ENCODE peak calls at places on chromosomes 1 and 21, in ten cellular contexts. F is GM04504, L is fibroblast of the conjunctiva, B is uterus, O is NCI-H345, P is kidney glomerular epithelial cell, E is NCI-H1092 treated with DMSO at 0.1 percent for 48 hours, Q is HFF-Myc, T is prostate gland, D is AG08396. S is an unnamed sample.

GRCh38 chr1:24416666-24417391 is 1.2 kb downstream of the NIPAL3 start:
- DNase-seq in L (peak), P (peak), D (peak), B (no peak), T (no peak), F (peak), O (no peak), E (no peak), Q (no peak), S (peak)

GRCh38 chr1:209648931-209649776 is 3.1 kb downstream of the LAMB3 start:
- DNase-seq in F (peak), O (no peak), P (peak), B (no peak), L (peak), E (no peak), D (peak), T (no peak), Q (peak), S (peak)

GRCh38 chr21:44006017-44006624 is 6.0 kb upstream of the TRAPPC10 start:
- DNase-seq in P (peak), D (peak), T (no peak), B (peak), Q (no peak), O (no peak), F (peak), L (peak), E (no peak), S (peak)

GRCh38 chr1:161226320-161226711 is 456 bp downstream of the TOMM40L start:
- DNase-seq in T (no peak), L (no peak), Q (no peak), P (no peak), E (no peak), F (no peak), O (peak), B (no peak), D (no peak), S (no peak)

GRCh38 chr1:145997156-145998023 is 1.0 kb upstream of the TXNIP start:
- DNase-seq in F (no peak), B (peak), E (peak), P (no peak), O (peak), L (no peak), D (no peak), T (peak), Q (no peak), S (no peak)

GRCh38 chr1:2557146-2558029 is 1.2 kb downstream of the TNFRSF14 start:
- DNase-seq in B (no peak), O (no peak), E (no peak), F (no peak), Q (no peak), L (no peak), P (no peak), D (no peak), T (peak), S (no peak)

GRCh38 chr1:212677136-212677535 is 22.5 kb downstream of the BATF3 start:
- DNase-seq in L (no peak), O (no peak), Q (no peak), E (no peak), F (no peak), T (no peak), D (no peak), B (no peak), P (no peak), S (no peak)

GRCh38 chr21:31364265-31364945 is 20.3 kb upstream of the TIAM1 start:
- DNase-seq in F (no peak), D (no peak), B (no peak), Q (no peak), O (no peak), P (no peak), E (no peak), T (no peak), L (no peak), S (no peak)

GRCh38 chr1:209884665-209885117 is 53.3 kb upstream of the SYT14 start:
- DNase-seq in B (peak), P (peak), O (no peak), L (peak), T (no peak), Q (peak), E (no peak), D (peak), F (peak), S (peak)

GRCh38 chr1:155005076-155005971 is 2.7 kb downstream of the ZBTB7B start:
- DNase-seq in F (no peak), L (no peak), E (no peak), P (no peak), D (no peak), Q (no peak), O (peak), T (peak), B (peak), S (no peak)

GRCh38 chr1:109793486-109794318 is 30.0 kb upstream of the EPS8L3 start:
- DNase-seq in O (peak), F (peak), Q (peak), L (peak), T (no peak), E (peak), P (peak), B (peak), D (peak), S (peak)

GRCh38 chr1:62887799-62888507 is 104.0 kb downstream of the ATG4C start:
- DNase-seq in B (no peak), Q (no peak), D (no peak), P (no peak), F (no peak), L (no peak), E (no peak), T (no peak), O (no peak), S (no peak)

GRCh38 chr1:17440827-17441168 is 1.3 kb upstream of the RCC2 start:
- DNase-seq in P (no peak), E (no peak), Q (no peak), L (no peak), D (no peak), O (no peak), B (no peak), T (no peak), F (no peak), S (no peak)

GRCh38 chr1:70706381-70707173 is 295.5 kb downstream of the CTH start:
- DNase-seq in T (no peak), F (no peak), D (no peak), P (no peak), L (no peak), E (no peak), B (peak), O (no peak), Q (no peak), S (no peak)

GRCh38 chr1:199859525-199859924 is 168.0 kb upstream of the NR5A2 start:
- DNase-seq in F (peak), E (peak), L (peak), P (no peak), T (no peak), Q (peak), O (peak), D (no peak), B (no peak), S (peak)

GRCh38 chr21:15015622-15016471 is 49.0 kb downstream of the NRIP1 start:
- DNase-seq in E (no peak), P (peak), Q (peak), T (no peak), O (no peak), F (peak), L (peak), D (peak), B (no peak), S (peak)

GRCh38 chr1:245690946-245691456 is 536.2 kb downstream of the KIF26B start:
- DNase-seq in O (no peak), B (no peak), Q (no peak), E (no peak), P (no peak), D (no peak), T (no peak), F (no peak), L (no peak), S (no peak)

GRCh38 chr1:71414229-71414628 is 333.4 kb upstream of the ZRANB2 start:
- DNase-seq in T (no peak), L (no peak), E (peak), B (no peak), Q (no peak), D (no peak), O (peak), P (no peak), F (peak), S (no peak)

GRCh38 chr1:183244466-183244865 is 58.4 kb downstream of the LAMC2 start:
- DNase-seq in O (no peak), T (no peak), F (peak), E (no peak), Q (no peak), L (peak), P (no peak), B (peak), D (no peak), S (peak)

GRCh38 chr1:229124471-229125198 is 146.3 kb upstream of the RAB4A start:
- DNase-seq in P (peak), T (no peak), B (no peak), D (no peak), L (no peak), E (no peak), Q (no peak), O (no peak), F (no peak), S (no peak)

GRCh38 chr1:107842241-107842640 is 122.7 kb downstream of the VAV3 start:
- DNase-seq in O (no peak), D (no peak), L (no peak), T (no peak), E (no peak), F (no peak), Q (no peak), P (no peak), B (no peak), S (no peak)

GRCh38 chr1:209484429-209484828 is 99.1 kb upstream of the CAMK1G start:
- DNase-seq in D (no peak), F (no peak), B (no peak), Q (no peak), O (peak), T (no peak), P (no peak), L (no peak), E (peak), S (no peak)

S was measured in GM04503.